ENCODE peak calls at places on chromosomes 6 and 20, in six cellular contexts. F is Calu3; V is stimulated activated CD8-positive, alpha-beta memory T cell treated with anti-CD3 and anti-CD28 coated beads, Interleukin-2, amount 100 ng/mL, for 48 hours; N is uterus; P is tibial artery; X is CD8-positive, alpha-beta T cell. Y is an unnamed sample.

GRCh38 chr6:158500016-158500735 is 59.7 kb upstream of the TMEM181 start:
- DNase-seq in F (no peak), V (no peak), N (no peak), P (no peak), X (no peak), Y (no peak)

GRCh38 chr6:20954325-20954724 is 420.1 kb downstream of the CDKAL1 start:
- DNase-seq in F (no peak), V (no peak), N (no peak), P (no peak), X (no peak), Y (no peak)

GRCh38 chr6:101393291-101394251 is at the start of gene GRIK2:
- DNase-seq in F (peak), V (no peak), N (no peak), P (no peak), X (no peak), Y (no peak)

GRCh38 chr6:30167101-30167500 is 3.8 kb downstream of the TRIM15 start:
- DNase-seq in F (no peak), V (no peak), N (no peak), P (no peak), X (no peak), Y (no peak)

GRCh38 chr6:158703840-158704822 is 54.3 kb downstream of the SYTL3 start:
- DNase-seq in F (peak), V (peak), N (peak), P (peak), X (peak), Y (peak)

GRCh38 chr6:26155066-26155925 is 68.1 kb downstream of the HFE start:
- DNase-seq in F (peak), V (no peak), N (peak), P (no peak), X (no peak), Y (no peak)

GRCh38 chr20:19129306-19129705 is 83.1 kb upstream of the SLC24A3 start:
- DNase-seq in F (no peak), V (no peak), N (no peak), P (no peak), X (no peak), Y (no peak)

GRCh38 chr6:13913226-13914001 is 11.3 kb upstream of the RNF182 start:
- DNase-seq in F (no peak), V (no peak), N (no peak), P (no peak), X (no peak), Y (no peak)

GRCh38 chr6:101626264-101626663 is 232.8 kb downstream of the GRIK2 start:
- DNase-seq in F (no peak), V (no peak), N (no peak), P (no peak), X (no peak), Y (no peak)

GRCh38 chr6:49553353-49553752 is 2.9 kb downstream of the C6orf141 start:
- DNase-seq in F (no peak), V (no peak), N (no peak), P (no peak), X (no peak), Y (no peak)

GRCh38 chr6:75155586-75155985 is 50.3 kb downstream of the COL12A1 start:
- DNase-seq in F (no peak), V (no peak), N (no peak), P (no peak), X (no peak), Y (no peak)

GRCh38 chr6:39941138-39941537 is 6.9 kb upstream of the MOCS1 start:
- DNase-seq in F (no peak), V (no peak), N (no peak), P (no peak), X (no peak), Y (no peak)

GRCh38 chr6:89508755-89509563 is 76.0 kb downstream of the ANKRD6 start:
- DNase-seq in F (no peak), V (no peak), N (no peak), P (no peak), X (no peak), Y (peak)

GRCh38 chr6:123838612-123839279 is 35.1 kb downstream of the NKAIN2 start:
- DNase-seq in F (no peak), V (no peak), N (no peak), P (no peak), X (no peak), Y (no peak)

GRCh38 chr6:153214439-153214838 is 83.4 kb upstream of the RGS17 start:
- DNase-seq in F (no peak), V (no peak), N (no peak), P (no peak), X (no peak), Y (no peak)

GRCh38 chr20:45479822-45480221 is 10.3 kb downstream of the WFDC2 start:
- DNase-seq in F (no peak), V (no peak), N (no peak), P (no peak), X (no peak), Y (peak)

GRCh38 chr6:68044264-68044663 is 590.8 kb upstream of the ADGRB3 start:
- DNase-seq in F (no peak), V (no peak), N (no peak), P (no peak), X (no peak), Y (no peak)

GRCh38 chr20:39004508-39004907 is 42.4 kb downstream of the DHX35 start:
- DNase-seq in F (peak), V (no peak), N (no peak), P (no peak), X (peak), Y (peak)

GRCh38 chr6:158417760-158418098 is 105.5 kb downstream of the TULP4 start:
- DNase-seq in F (peak), V (no peak), N (no peak), P (no peak), X (no peak), Y (no peak)

GRCh38 chr6:45420083-45420908 is 42.6 kb upstream of the SUPT3H start:
- DNase-seq in F (no peak), V (peak), N (no peak), P (no peak), X (peak), Y (no peak)

GRCh38 chr20:58906894-58907293 is 54.4 kb downstream of the GNAS start:
- DNase-seq in F (no peak), V (no peak), N (no peak), P (no peak), X (no peak), Y (peak)

GRCh38 chr6:64712606-64713005 is 994.4 kb downstream of the EYS start:
- DNase-seq in F (no peak), V (no peak), N (no peak), P (no peak), X (no peak), Y (no peak)

GRCh38 chr6:153956807-153957206 is 82.2 kb upstream of the OPRM1 start:
- DNase-seq in F (no peak), V (no peak), N (no peak), P (no peak), X (no peak), Y (no peak)

GRCh38 chr20:58580493-58580835 is 65.3 kb upstream of the APCDD1L start:
- DNase-seq in F (no peak), V (no peak), N (no peak), P (peak), X (no peak), Y (no peak)

GRCh38 chr6:134519456-134519855 is 201.5 kb upstream of the SGK1 start:
- DNase-seq in F (no peak), V (no peak), N (peak), P (no peak), X (no peak), Y (no peak)